ENCODE peak calls at places on chromosome 6, in four cellular contexts. One of them, this sample, is unnamed.

GRCh38 chr6:13953061-13953705 is 28.4 kb downstream of the RNF182 start:
- DNase-seq in H1: no peak
- DNase-seq in HepG2: no peak
- DNase-seq in K562: no peak
- DNase-seq in this sample: peak

GRCh38 chr6:77178821-77179220 is 284.5 kb downstream of the HTR1B start:
- DNase-seq in H1: no peak
- DNase-seq in HepG2: no peak
- DNase-seq in K562: no peak
- DNase-seq in this sample: no peak

GRCh38 chr6:54697423-54697822 is 149.1 kb upstream of the FAM83B start:
- DNase-seq in H1: no peak
- DNase-seq in HepG2: no peak
- DNase-seq in K562: no peak
- DNase-seq in this sample: peak

GRCh38 chr6:13923527-13924145 is 1.1 kb upstream of the RNF182 start:
- DNase-seq in H1: no peak
- DNase-seq in HepG2: no peak
- DNase-seq in K562: peak
- DNase-seq in this sample: no peak

GRCh38 chr6:113362542-113363430 is 494.4 kb upstream of the MARCKS start:
- DNase-seq in H1: no peak
- DNase-seq in HepG2: no peak
- DNase-seq in K562: no peak
- DNase-seq in this sample: no peak

GRCh38 chr6:26197736-26198625 is 110.8 kb downstream of the HFE start:
- DNase-seq in H1: no peak
- DNase-seq in HepG2: peak
- DNase-seq in K562: no peak
- DNase-seq in this sample: no peak

GRCh38 chr6:150334790-150335783 is 33.7 kb upstream of the IYD start:
- DNase-seq in H1: no peak
- DNase-seq in HepG2: peak
- DNase-seq in K562: peak
- DNase-seq in this sample: peak

GRCh38 chr6:22411408-22412105 is 114.7 kb upstream of the PRL start:
- DNase-seq in H1: no peak
- DNase-seq in HepG2: no peak
- DNase-seq in K562: no peak
- DNase-seq in this sample: no peak

GRCh38 chr6:75210885-75211739 is 5.3 kb upstream of the COL12A1 start:
- DNase-seq in H1: no peak
- DNase-seq in HepG2: peak
- DNase-seq in K562: peak
- DNase-seq in this sample: no peak

GRCh38 chr6:5677219-5678000 is 329.3 kb downstream of the NRN1 start:
- DNase-seq in H1: no peak
- DNase-seq in HepG2: no peak
- DNase-seq in K562: no peak
- DNase-seq in this sample: no peak

GRCh38 chr6:116100419-116101297 is at the start of gene NT5DC1:
- DNase-seq in H1: peak
- DNase-seq in HepG2: peak
- DNase-seq in K562: peak
- DNase-seq in this sample: peak

GRCh38 chr6:1080453-1081328 is 231.2 kb upstream of the FOXQ1 start:
- DNase-seq in H1: no peak
- DNase-seq in HepG2: no peak
- DNase-seq in K562: no peak
- DNase-seq in this sample: no peak

GRCh38 chr6:147283460-147283859 is 79.2 kb downstream of the STXBP5 start:
- DNase-seq in H1: no peak
- DNase-seq in HepG2: no peak
- DNase-seq in K562: no peak
- DNase-seq in this sample: no peak

GRCh38 chr6:134295953-134296553 is 21.9 kb downstream of the SGK1 start:
- DNase-seq in H1: no peak
- DNase-seq in HepG2: peak
- DNase-seq in K562: peak
- DNase-seq in this sample: peak

GRCh38 chr6:12203001-12203400 is 87.2 kb upstream of the EDN1 start:
- DNase-seq in H1: no peak
- DNase-seq in HepG2: peak
- DNase-seq in K562: no peak
- DNase-seq in this sample: peak

GRCh38 chr6:142171351-142171750 is 24.3 kb downstream of the VTA1 start:
- DNase-seq in H1: no peak
- DNase-seq in HepG2: no peak
- DNase-seq in K562: no peak
- DNase-seq in this sample: no peak

GRCh38 chr6:47483853-47484546 is 6.4 kb downstream of the CD2AP start:
- DNase-seq in H1: no peak
- DNase-seq in HepG2: peak
- DNase-seq in K562: no peak
- DNase-seq in this sample: no peak

GRCh38 chr6:167341665-167342655 is 17.1 kb downstream of the TTLL2 start:
- DNase-seq in H1: no peak
- DNase-seq in HepG2: peak
- DNase-seq in K562: no peak
- DNase-seq in this sample: peak

GRCh38 chr6:149331871-149332270 is 14.4 kb downstream of the TAB2 start:
- DNase-seq in H1: no peak
- DNase-seq in HepG2: no peak
- DNase-seq in K562: no peak
- DNase-seq in this sample: no peak

GRCh38 chr6:1873781-1874180 is 264.1 kb downstream of the FOXC1 start:
- DNase-seq in H1: no peak
- DNase-seq in HepG2: no peak
- DNase-seq in K562: no peak
- DNase-seq in this sample: no peak

GRCh38 chr6:118092086-118092485 is 185.0 kb downstream of the SLC35F1 start:
- DNase-seq in H1: no peak
- DNase-seq in HepG2: no peak
- DNase-seq in K562: no peak
- DNase-seq in this sample: no peak
- TF ChIP-seq RNF2 in H1: no peak
- TF ChIP-seq RNF2 in HepG2: no peak
- TF ChIP-seq RNF2 in K562: no peak
- TF ChIP-seq RNF2 in this sample: no peak

DNA sequence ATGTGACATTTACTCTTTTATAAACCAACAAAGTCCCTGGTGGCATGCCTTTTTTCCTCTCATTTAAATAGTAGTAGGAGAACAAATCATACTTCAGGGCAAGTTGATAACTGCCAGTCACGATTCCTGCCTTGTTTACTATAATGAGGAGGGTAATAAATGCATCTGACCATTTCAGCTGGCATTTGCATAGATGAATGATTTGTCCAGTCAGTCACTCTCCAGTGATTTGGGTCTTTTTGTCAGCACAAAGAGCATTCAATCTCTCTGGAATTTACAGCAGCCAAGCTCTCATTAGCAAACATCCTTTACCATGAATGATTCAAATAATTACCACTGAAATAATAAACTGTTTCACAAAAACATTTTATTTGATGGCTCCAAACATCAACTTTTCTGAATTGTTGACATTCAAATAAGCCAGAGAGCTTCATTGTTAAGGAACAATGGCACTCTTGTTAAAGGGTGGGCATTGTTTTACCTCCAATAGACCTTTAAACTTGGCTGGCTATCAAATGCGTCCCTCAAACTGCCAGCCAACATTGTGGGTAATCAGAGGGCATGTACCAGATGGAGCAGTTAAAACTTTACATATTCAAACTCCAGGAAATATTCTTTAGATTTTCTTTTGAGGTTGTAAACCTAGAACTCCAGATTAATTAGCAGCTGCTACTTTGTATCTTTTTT is 30.0 kb upstream of the FBXL4 start:
- DNase-seq in H1: no peak
- DNase-seq in HepG2: no peak
- DNase-seq in K562: no peak
- DNase-seq in this sample: no peak
- TF ChIP-seq RNF2 in H1: no peak
- TF ChIP-seq RNF2 in HepG2: no peak
- TF ChIP-seq RNF2 in K562: no peak
- TF ChIP-seq RNF2 in this sample: no peak

DNA sequence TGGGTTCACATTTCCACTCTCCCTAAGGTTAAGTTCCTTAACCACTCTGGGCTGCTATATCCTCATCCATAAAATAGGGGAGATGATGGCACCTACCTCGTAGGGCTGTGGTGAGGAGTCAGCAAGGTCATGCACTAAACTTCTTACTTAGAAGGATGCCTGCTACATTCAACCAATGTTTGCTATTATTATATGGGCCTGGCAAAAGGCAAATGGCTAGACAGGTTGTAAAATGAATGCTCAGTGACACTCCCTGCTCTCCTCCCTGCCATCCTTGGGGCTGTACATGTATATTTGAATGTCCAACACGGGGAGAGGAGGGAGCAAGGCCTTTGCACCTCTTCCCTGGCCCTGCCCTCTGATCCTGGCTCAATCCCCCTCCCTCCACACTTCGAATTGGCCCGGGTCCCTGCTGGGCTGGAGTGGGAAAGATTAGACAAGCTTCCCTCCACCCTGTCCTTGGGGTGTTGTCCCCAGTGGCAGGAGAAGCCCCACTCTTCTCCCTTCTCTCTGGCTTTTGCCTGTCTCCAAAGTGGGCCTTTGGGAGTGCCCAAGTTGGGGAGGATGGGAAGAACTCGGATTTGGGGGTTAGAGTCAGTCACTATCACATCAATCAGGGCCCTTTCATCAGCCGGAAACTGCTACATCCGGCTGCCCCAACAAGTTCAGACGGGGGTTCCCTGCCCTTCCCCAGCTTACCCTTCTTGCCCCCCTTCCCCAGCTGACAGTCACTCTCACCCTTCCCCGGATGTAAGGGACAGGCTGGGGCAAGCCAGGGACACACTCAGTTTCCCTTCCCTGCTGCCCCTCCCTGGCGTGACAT is 36.3 kb upstream of the VEGFA start:
- DNase-seq in H1: no peak
- DNase-seq in HepG2: no peak
- DNase-seq in K562: no peak
- DNase-seq in this sample: no peak
- TF ChIP-seq RNF2 in H1: no peak
- TF ChIP-seq RNF2 in HepG2: no peak
- TF ChIP-seq RNF2 in K562: no peak
- TF ChIP-seq RNF2 in this sample: no peak

GRCh38 chr6:35552285-35552917 is 39.7 kb upstream of the TULP1 start:
- DNase-seq in H1: peak
- DNase-seq in HepG2: peak
- DNase-seq in K562: peak
- DNase-seq in this sample: peak

GRCh38 chr6:35558571-35558970 is 45.9 kb upstream of the TULP1 start:
- DNase-seq in H1: no peak
- DNase-seq in HepG2: no peak
- DNase-seq in K562: no peak
- DNase-seq in this sample: no peak

GRCh38 chr6:35553309-35553708 is 40.6 kb upstream of the TULP1 start:
- DNase-seq in H1: no peak
- DNase-seq in HepG2: no peak
- DNase-seq in K562: no peak
- DNase-seq in this sample: no peak

GRCh38 chr6:35557239-35557638 is 44.5 kb upstream of the TULP1 start:
- DNase-seq in H1: no peak
- DNase-seq in HepG2: no peak
- DNase-seq in K562: no peak
- DNase-seq in this sample: no peak

GRCh38 chr6:35554811-35555210 is 42.1 kb upstream of the TULP1 start:
- DNase-seq in H1: no peak
- DNase-seq in HepG2: no peak
- DNase-seq in K562: no peak
- DNase-seq in this sample: no peak
- TF ChIP-seq RNF2 in H1: no peak
- TF ChIP-seq RNF2 in HepG2: no peak
- TF ChIP-seq RNF2 in K562: no peak
- TF ChIP-seq RNF2 in this sample: no peak

GRCh38 chr6:67683960-67684359 is 951.1 kb upstream of the ADGRB3 start:
- DNase-seq in H1: no peak
- DNase-seq in HepG2: no peak
- DNase-seq in K562: no peak
- DNase-seq in this sample: no peak

GRCh38 chr6:67694127-67694526 is 941.0 kb upstream of the ADGRB3 start:
- DNase-seq in H1: no peak
- DNase-seq in HepG2: peak
- DNase-seq in K562: no peak
- DNase-seq in this sample: no peak

GRCh38 chr6:67689329-67689728 is 945.8 kb upstream of the ADGRB3 start:
- DNase-seq in H1: no peak
- DNase-seq in HepG2: no peak
- DNase-seq in K562: no peak
- DNase-seq in this sample: no peak
- TF ChIP-seq RNF2 in H1: no peak
- TF ChIP-seq RNF2 in HepG2: no peak
- TF ChIP-seq RNF2 in K562: no peak
- TF ChIP-seq RNF2 in this sample: no peak

DNA sequence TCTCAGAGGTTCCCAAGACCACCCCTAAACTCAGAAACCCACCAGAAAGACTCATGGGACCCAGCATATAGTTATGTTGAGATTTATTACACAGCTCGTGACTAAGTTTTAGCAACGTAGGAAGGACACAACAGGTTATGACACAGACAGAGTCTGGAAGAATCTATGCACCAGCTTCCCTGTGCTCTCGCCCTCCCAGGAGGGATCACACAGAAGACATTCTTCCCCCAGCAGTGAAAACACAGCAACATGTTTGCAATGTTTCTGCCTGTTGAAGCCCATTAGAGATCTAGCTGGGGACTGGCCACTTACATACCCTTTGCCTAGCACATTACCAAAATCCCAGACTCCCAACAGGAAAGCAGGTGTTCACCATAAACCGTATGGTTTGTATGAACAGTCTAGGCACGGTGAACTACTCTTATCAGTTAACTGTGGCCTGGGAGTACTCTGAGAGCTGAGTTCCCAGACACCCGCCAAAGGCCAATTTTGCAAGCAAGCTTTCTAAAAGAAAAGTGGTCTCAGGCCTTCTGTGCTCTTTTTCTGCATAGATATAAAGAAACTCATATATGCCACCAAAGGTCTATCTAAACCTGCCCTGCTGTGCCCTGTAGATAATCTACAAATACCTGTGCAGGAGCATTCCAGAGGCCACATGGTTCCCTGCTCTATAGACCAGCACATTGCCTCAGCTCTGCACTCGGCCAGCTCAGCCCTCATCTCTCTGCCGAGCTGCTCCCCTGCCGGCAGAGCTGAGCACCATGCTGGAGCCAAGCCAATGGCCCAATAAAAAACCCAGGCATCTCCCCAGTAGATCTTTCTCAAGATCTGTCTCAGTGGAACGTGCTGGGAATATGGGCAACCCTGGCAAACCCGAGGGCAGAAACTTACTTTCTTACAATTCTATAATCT is 69.6 kb upstream of the SMIM28 start:
- DNase-seq in H1: no peak
- DNase-seq in HepG2: peak
- DNase-seq in K562: no peak
- DNase-seq in this sample: no peak
- TF ChIP-seq RNF2 in H1: no peak
- TF ChIP-seq RNF2 in HepG2: no peak
- TF ChIP-seq RNF2 in K562: no peak
- TF ChIP-seq RNF2 in this sample: no peak